ENCODE peak calls at places on chromosome 10, in four cellular contexts. R is effector memory CD8-positive, alpha-beta T cell; H is foreskin fibroblast; C is left ventricle myocardium superior. V is an unnamed sample.

GRCh38 chr10:106897631-106898161 is 266.8 kb downstream of the SORCS1 start:
- DNase-seq in H (no peak), R (no peak), C (peak; percentile 50), V (no peak)

GRCh38 chr10:58577394-58577793 is 64.7 kb downstream of the BICC1 start:
- DNase-seq in H (peak; percentile 75), C (no peak), R (no peak), V (no peak)

GRCh38 chr10:80207768-80208385 is 2.5 kb upstream of the ANXA11 start:
- DNase-seq in C (no peak), R (no peak), H (no peak), V (no peak)

GRCh38 chr10:49184642-49185111 is 3.5 kb downstream of the TMEM273 start:
- DNase-seq in C (no peak), R (no peak), H (no peak), V (no peak)

GRCh38 chr10:117946525-117947070 is 100.1 kb downstream of the RAB11FIP2 start:
- DNase-seq in H (peak; percentile 39), C (no peak), R (no peak), V (no peak)

GRCh38 chr10:49116509-49117365 is 1.4 kb upstream of the VSTM4 start:
- DNase-seq in R (no peak), C (no peak), H (no peak), V (peak; percentile 81)

GRCh38 chr10:99859585-99859984 is 77.1 kb downstream of the ABCC2 start:
- DNase-seq in R (no peak), H (peak; percentile 33), C (no peak), V (no peak)

GRCh38 chr10:74683067-74683466 is 143.3 kb upstream of the KAT6B start:
- DNase-seq in H (peak; percentile 61), R (no peak), C (no peak), V (no peak)

GRCh38 chr10:127405221-127405620 is 143.9 kb upstream of the NPS start:
- DNase-seq in R (no peak), C (no peak), H (peak; percentile 63), V (no peak)

GRCh38 chr10:72367301-72367970 is 12.7 kb upstream of the DNAJB12 start:
- DNase-seq in R (no peak), C (no peak), H (peak; percentile 81), V (no peak)

GRCh38 chr10:109783286-109783685 is 140.0 kb downstream of the XPNPEP1 start:
- DNase-seq in C (no peak), R (no peak), H (no peak), V (no peak)

GRCh38 chr10:46555366-46555712 is 1.1 kb downstream of the GPRIN2 start:
- DNase-seq in H (no peak), R (no peak), C (no peak), V (no peak)

GRCh38 chr10:35217458-35217857 is 90.8 kb downstream of the CREM start:
- DNase-seq in R (no peak), C (no peak), H (no peak), V (no peak)

GRCh38 chr10:73647211-73647874 is 6.1 kb upstream of the MYOZ1 start:
- DNase-seq in C (peak; percentile 77), H (peak; percentile 65), R (no peak), V (no peak)

GRCh38 chr10:63562391-63562790 is 41.2 kb downstream of the REEP3 start:
- DNase-seq in R (no peak), C (no peak), H (no peak), V (no peak)

GRCh38 chr10:3658766-3659165 is 126.2 kb downstream of the KLF6 start:
- DNase-seq in C (no peak), R (no peak), H (no peak), V (no peak)

GRCh38 chr10:120456626-120457430 is at the start of gene PLPP4:
- DNase-seq in R (no peak), C (peak; percentile 39), H (no peak), V (no peak)

GRCh38 chr10:110535958-110536891 is 31.3 kb upstream of the SMC3 start:
- DNase-seq in R (peak; percentile 48), H (peak; percentile 89), C (peak; percentile 36), V (peak; percentile 10)

GRCh38 chr10:35639021-35639521 is 3.0 kb downstream of the FZD8 start:
- DNase-seq in H (peak; percentile 2), C (peak; percentile 34), R (no peak), V (no peak)

GRCh38 chr10:77943086-77943901 is 16.7 kb upstream of the DLG5 start:
- DNase-seq in H (peak; percentile 77), R (no peak), C (peak; percentile 38), V (no peak)

GRCh38 chr10:14508725-14509124 is 178.0 kb upstream of the FRMD4A start:
- DNase-seq in H (no peak), R (no peak), C (no peak), V (no peak)

GRCh38 chr10:44908071-44908709 is 2.9 kb upstream of the TMEM72 start:
- DNase-seq in C (no peak), R (no peak), H (peak; percentile 61), V (no peak)

V was measured in vagina.